ENCODE peak calls at places on chromosomes 4 and X, in seven cellular contexts. B is OCI-LY7, U is lower lobe of right lung, P is upper lobe of right lung, F is stomach, E is PC-3, K is IMR-90. W is an unnamed sample.

GRCh38 chrX:119970574-119970973 is 27.0 kb upstream of the NKAP start:
- DNase-seq in U (no peak), B (no peak), F (no peak), E (no peak), P (no peak), K (no peak), W (no peak)

GRCh38 chrX:155747520-155747919 is 133.6 kb upstream of the VAMP7 start:
- DNase-seq in F (peak; percentile 80), U (peak; percentile 69), B (no peak), K (no peak), E (peak; percentile 54), P (no peak), W (no peak)

GRCh38 chr4:107600456-107600855 is 119.6 kb downstream of the PAPSS1 start:
- DNase-seq in K (peak; percentile 24), B (no peak), E (no peak), F (no peak), P (no peak), U (no peak), W (no peak)

GRCh38 chrX:12721042-12721441 is 70.2 kb upstream of the PRPS2 start:
- DNase-seq in E (peak; percentile 16), U (no peak), K (no peak), F (no peak), B (no peak), P (no peak), W (no peak)

GRCh38 chrX:109760241-109760921 is 27.3 kb upstream of the ACSL4 start:
- DNase-seq in E (peak; percentile 54), U (no peak), P (no peak), B (no peak), K (no peak), F (no peak), W (no peak)

GRCh38 chrX:153598541-153599191 is at the start of gene CCNQ:
- DNase-seq in E (peak; percentile 15), B (peak; percentile 40), P (peak; percentile 71), F (peak; percentile 30), K (peak; percentile 10), U (peak; percentile 53), W (peak; percentile 87)

GRCh38 chrX:47690175-47690574 is 31.2 kb upstream of the UXT start:
- DNase-seq in E (no peak), U (no peak), P (no peak), K (no peak), F (no peak), B (no peak), W (peak; percentile 54)

GRCh38 chr4:41258783-41259182 is 2.1 kb downstream of the UCHL1 start:
- DNase-seq in P (no peak), U (no peak), F (no peak), K (peak; percentile 86), E (peak; percentile 69), B (peak; percentile 71), W (no peak)

GRCh38 chr4:144280688-144281087 is 140.2 kb upstream of the GYPA start:
- DNase-seq in P (no peak), U (no peak), B (no peak), K (no peak), E (no peak), F (no peak), W (no peak)

DNA sequence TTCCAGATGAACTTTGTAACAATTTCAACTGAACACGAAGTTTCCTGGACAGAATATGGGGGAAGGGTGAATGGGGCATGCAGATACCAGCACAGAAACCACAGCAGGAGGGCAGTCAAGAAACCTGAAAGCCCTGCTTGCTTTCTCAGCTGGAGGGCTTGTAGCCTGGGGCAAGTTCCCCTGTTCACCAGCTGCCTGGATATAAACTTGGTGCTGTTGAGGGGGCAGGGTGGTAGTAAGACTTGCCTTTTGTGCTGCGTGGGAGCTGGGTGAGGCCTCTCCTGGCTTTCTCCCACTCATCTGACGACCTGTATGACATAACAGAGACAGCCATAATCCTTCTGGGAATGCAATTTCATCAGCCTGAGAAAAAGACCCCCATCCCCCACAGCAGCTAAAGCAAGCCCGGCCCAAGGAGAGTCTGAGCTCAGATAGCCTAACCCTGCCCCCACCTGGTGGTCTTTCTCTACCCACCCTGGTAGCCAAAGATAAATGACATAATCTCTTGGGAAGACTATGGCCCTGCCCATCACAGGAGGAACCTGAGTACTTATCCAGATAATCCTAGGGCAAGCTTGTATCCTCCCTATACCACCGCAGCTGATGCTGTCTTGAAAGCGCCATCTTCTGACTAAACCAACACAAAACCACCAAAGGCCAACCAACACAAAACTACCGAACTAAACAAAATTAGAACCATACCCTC is 234.3 kb downstream of the LAS1L start:
- DNase-seq in E (no peak), P (no peak), B (peak; percentile 0), F (no peak), U (no peak), K (no peak), W (no peak)
- TF ChIP-seq CTCF in E (no peak), P (no peak), B (no peak), F (no peak), U (no peak), K (no peak), W (no peak)

GRCh38 chr4:56651071-56651384 is 30.1 kb downstream of the HOPX start:
- DNase-seq in U (no peak), E (no peak), P (no peak), F (no peak), K (no peak), B (no peak), W (no peak)
- H3K4me1 ChIP-seq in U (peaks cover 21% of the 10 kb centered on the region), E (peaks cover 14% of the 10 kb centered on the region), P (peaks cover 26% of the 10 kb centered on the region), F (peaks cover 15% of the 10 kb centered on the region), K (peaks cover 2% of the 10 kb centered on the region), B (peaks cover 9% of the 10 kb centered on the region), W (peaks cover 8% of the 10 kb centered on the region)

DNA sequence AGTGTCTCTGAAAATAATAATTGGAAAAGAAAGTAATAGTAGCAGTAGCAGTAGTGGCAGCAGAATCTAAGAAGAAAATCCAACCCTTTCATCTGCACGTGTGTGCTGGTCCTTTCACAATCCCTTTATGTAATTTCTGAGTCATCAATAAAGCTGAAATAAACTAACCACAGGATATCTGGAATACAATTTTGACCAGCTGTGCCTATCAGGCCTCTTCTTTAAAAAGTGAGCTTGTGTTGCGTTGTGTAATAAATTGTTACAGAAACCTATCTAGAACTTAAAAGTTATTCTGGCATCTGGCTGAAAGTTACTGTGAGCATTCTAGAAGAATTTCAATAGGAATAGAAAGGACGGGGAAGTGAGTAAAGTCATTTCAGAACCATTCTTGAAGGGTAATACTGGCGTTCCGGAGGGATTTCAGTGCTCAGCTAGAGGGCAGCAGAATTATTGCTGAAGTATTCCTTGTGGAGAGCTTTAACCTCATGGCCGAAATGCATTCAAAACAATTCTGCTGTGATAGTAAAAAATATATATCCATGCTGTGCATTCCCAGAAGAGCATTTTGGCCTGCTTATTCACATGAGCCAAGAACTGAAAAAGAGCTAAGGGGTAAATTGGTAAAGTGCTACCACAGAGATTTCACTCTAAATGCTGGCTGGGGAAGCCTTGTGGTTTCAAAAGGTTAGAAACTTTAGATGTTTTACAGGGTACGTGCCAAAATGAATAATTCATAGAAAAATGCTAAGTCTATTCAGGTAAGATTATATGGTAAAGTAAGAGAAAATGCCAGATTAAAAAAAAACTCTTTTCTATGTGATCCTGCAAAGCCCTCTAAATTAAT is 260.6 kb downstream of the NKX6-1 start:
- DNase-seq in E (peak; percentile 64), P (no peak), B (no peak), F (no peak), K (peak; percentile 21), U (no peak), W (no peak)
- TF ChIP-seq CTCF in E (peak; percentile 44), P (no peak), B (no peak), F (no peak), K (no peak), U (no peak), W (no peak)

DNA sequence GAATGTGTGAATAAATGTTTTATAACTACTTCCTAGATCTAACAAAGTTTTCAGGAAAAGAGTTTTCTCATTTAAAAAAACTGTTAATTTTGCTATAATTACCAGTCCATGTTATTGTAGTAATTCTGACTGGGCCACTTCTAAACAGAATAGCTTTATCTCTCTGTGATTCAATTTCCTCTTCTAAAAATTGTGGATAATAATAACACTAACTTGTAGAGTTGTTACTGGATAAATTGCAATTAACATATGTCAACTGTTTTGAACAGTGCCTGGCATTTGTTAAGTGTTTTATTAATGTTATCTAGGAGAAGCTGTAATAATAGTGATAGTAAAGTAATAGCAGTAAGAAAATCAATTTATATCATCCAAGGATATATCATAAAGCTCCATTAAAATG is 162.3 kb downstream of the BTC start:
- DNase-seq in P (no peak), E (no peak), B (no peak), K (no peak), F (no peak), U (no peak), W (no peak)
- H3K4me1 ChIP-seq in P (peaks cover 4% of the 10 kb centered on the region), E (peaks cover 65% of the 10 kb centered on the region), B (no peaks in the 10 kb centered on the region), K (peaks cover 2% of the 10 kb centered on the region), F (no peaks in the 10 kb centered on the region), U (peaks cover 5% of the 10 kb centered on the region), W (no peaks in the 10 kb centered on the region)

GRCh38 chrX:154727418-154728323 is 23.2 kb downstream of the GAB3 start:
- DNase-seq in P (no peak), E (peak; percentile 39), B (no peak), F (no peak), K (peak; percentile 77), U (peak; percentile 51), W (no peak)

GRCh38 chrX:154729439-154729838 is 21.4 kb downstream of the GAB3 start:
- DNase-seq in U (no peak), P (no peak), B (no peak), K (no peak), F (no peak), E (no peak), W (no peak)

GRCh38 chrX:154730271-154730883 is 20.5 kb downstream of the GAB3 start:
- DNase-seq in P (no peak), E (peak; percentile 47), K (peak; percentile 77), B (no peak), F (no peak), U (peak; percentile 47), W (no peak)

GRCh38 chrX:154731203-154731602 is 19.7 kb downstream of the GAB3 start:
- DNase-seq in B (no peak), U (no peak), F (no peak), P (no peak), E (no peak), K (no peak), W (no peak)

GRCh38 chrX:154728791-154729190 is 22.1 kb downstream of the GAB3 start:
- DNase-seq in E (no peak), B (no peak), P (no peak), F (no peak), K (no peak), U (no peak), W (no peak)
- TF ChIP-seq CTCF in E (no peak), B (peak; percentile 24), P (no peak), F (no peak), K (no peak), U (no peak), W (no peak)

GRCh38 chr4:128859887-128860774 is 50.6 kb downstream of the JADE1 start:
- DNase-seq in E (no peak), F (no peak), B (no peak), P (no peak), U (no peak), K (peak; percentile 96), W (no peak)
- H3K4me1 ChIP-seq in E (no peaks in the 10 kb centered on the region), F (peaks cover 9% of the 10 kb centered on the region), B (no peaks in the 10 kb centered on the region), P (peaks cover 18% of the 10 kb centered on the region), U (peaks cover 28% of the 10 kb centered on the region), K (peaks cover 30% of the 10 kb centered on the region), W (peaks cover 60% of the 10 kb centered on the region)